ENCODE peak calls at places on chromosomes 4 and X, in six cellular contexts. V, O, Z, G, J and H are unnamed samples.

GRCh38 chrX:10906861-10907260 is 204.3 kb upstream of the HCCS start:
- DNase-seq in V (no peak), O (no peak), Z (no peak), G (no peak), J (no peak), H (no peak)

GRCh38 chr4:71882113-71882512 is 98.2 kb upstream of the GC start:
- DNase-seq in V (no peak), O (no peak), Z (no peak), G (no peak), J (no peak), H (no peak)

GRCh38 chrX:72299891-72300630 is 5.7 kb downstream of the CITED1 start:
- DNase-seq in V (no peak), O (no peak), Z (no peak), G (no peak), J (no peak), H (no peak)

GRCh38 chr4:98706935-98707334 is 48.5 kb upstream of the TSPAN5 start:
- DNase-seq in V (no peak), O (no peak), Z (no peak), G (no peak), J (no peak), H (no peak)

GRCh38 chrX:149630681-149631292 is 805 bp downstream of the TMEM185A start:
- DNase-seq in V (no peak), O (no peak), Z (no peak), G (no peak), J (peak), H (peak)

GRCh38 chrX:7570432-7571009 is 272.4 kb upstream of the VCX start:
- DNase-seq in V (no peak), O (no peak), Z (no peak), G (no peak), J (no peak), H (no peak)

GRCh38 chr4:118909173-118909956 is 20.7 kb downstream of the SYNPO2 start:
- DNase-seq in V (no peak), O (no peak), Z (no peak), G (no peak), J (no peak), H (peak)

GRCh38 chr4:130747842-130748241 is 1651.9 kb downstream of the C4orf33 start:
- DNase-seq in V (no peak), O (no peak), Z (no peak), G (no peak), J (no peak), H (no peak)

GRCh38 chr4:101033986-101034385 is 313.3 kb downstream of the PPP3CA start:
- DNase-seq in V (no peak), O (no peak), Z (no peak), G (peak), J (no peak), H (no peak)

GRCh38 chr4:85779165-85779564 is 304.2 kb downstream of the ARHGAP24 start:
- DNase-seq in V (no peak), O (no peak), Z (no peak), G (no peak), J (no peak), H (no peak)

GRCh38 chrX:81259714-81260395 is 58.0 kb downstream of the SH3BGRL start:
- DNase-seq in V (no peak), O (no peak), Z (no peak), G (no peak), J (no peak), H (no peak)

GRCh38 chrX:3320471-3321046 is 25.9 kb downstream of the MXRA5 start:
- DNase-seq in V (no peak), O (no peak), Z (no peak), G (no peak), J (no peak), H (no peak)